ENCODE peak calls at places on chromosomes 16 and 17, in eight cellular contexts. P is HFFc6, T is mammary epithelial cell, Z is HCT116, I is omental fat pad, C is AG10803, A is uterus, W is fibroblast of pulmonary artery. U is an unnamed sample.

GRCh38 chr17:32275060-32276042 is 9.7 kb downstream of the RHBDL3 start:
- DNase-seq in P (peak), T (peak), Z (peak), I (no peak), C (peak), A (peak), W (peak), U (peak)

GRCh38 chr16:89536371-89536770 is 24.1 kb upstream of the RPL13 start:
- DNase-seq in P (no peak), T (no peak), Z (no peak), I (no peak), C (no peak), A (no peak), W (no peak), U (no peak)

GRCh38 chr17:34361478-34362061 is 1.5 kb downstream of the CCL1 start:
- DNase-seq in P (peak), T (peak), Z (peak), I (peak), C (peak), A (peak), W (peak), U (peak)

GRCh38 chr17:32256012-32256694 is 9.5 kb upstream of the RHBDL3 start:
- DNase-seq in P (no peak), T (no peak), Z (no peak), I (no peak), C (no peak), A (no peak), W (no peak), U (no peak)

GRCh38 chr17:79677646-79678045 is 53.1 kb upstream of the ENPP7 start:
- DNase-seq in P (no peak), T (no peak), Z (no peak), I (no peak), C (no peak), A (no peak), W (no peak), U (no peak)

GRCh38 chr17:77458202-77459017 is 317.6 kb downstream of the SEC14L1 start:
- DNase-seq in P (no peak), T (no peak), Z (no peak), I (no peak), C (no peak), A (no peak), W (no peak), U (no peak)

GRCh38 chr17:81867952-81868673 is 3.0 kb downstream of the ARHGDIA start:
- DNase-seq in P (no peak), T (no peak), Z (peak), I (no peak), C (peak), A (no peak), W (no peak), U (no peak)

GRCh38 chr16:86768999-86769398 is 190.7 kb downstream of the FOXL1 start:
- DNase-seq in P (no peak), T (peak), Z (no peak), I (no peak), C (peak), A (no peak), W (peak), U (peak)

GRCh38 chr17:32123782-32124181 is 18.5 kb upstream of the RHOT1 start:
- DNase-seq in P (no peak), T (no peak), Z (no peak), I (no peak), C (peak), A (no peak), W (peak), U (peak)

GRCh38 chr16:82011199-82011641 is at the start of gene SDR42E1:
- DNase-seq in P (no peak), T (peak), Z (peak), I (no peak), C (no peak), A (peak), W (no peak), U (no peak)

GRCh38 chr16:49012961-49013726 is 268.5 kb downstream of the CBLN1 start:
- DNase-seq in P (no peak), T (no peak), Z (no peak), I (no peak), C (no peak), A (peak), W (peak), U (no peak)

GRCh38 chr17:64773836-64774761 is 112.0 kb upstream of the SMURF2 start:
- DNase-seq in P (peak), T (peak), Z (peak), I (no peak), C (peak), A (no peak), W (peak), U (peak)

GRCh38 chr17:68431661-68432071 is 25.6 kb downstream of the WIPI1 start:
- DNase-seq in P (no peak), T (no peak), Z (peak), I (no peak), C (no peak), A (no peak), W (peak), U (peak)

GRCh38 chr16:57589374-57589773 is 39.1 kb upstream of the ADGRG1 start:
- DNase-seq in P (no peak), T (no peak), Z (no peak), I (no peak), C (no peak), A (no peak), W (no peak), U (no peak)

GRCh38 chr16:86371083-86371803 is 139.1 kb upstream of the FOXF1 start:
- DNase-seq in P (no peak), T (no peak), Z (no peak), I (no peak), C (no peak), A (no peak), W (no peak), U (no peak)

GRCh38 chr16:83458612-83459011 is 349.2 kb upstream of the HSBP1 start:
- DNase-seq in P (no peak), T (peak), Z (no peak), I (no peak), C (peak), A (no peak), W (peak), U (peak)

GRCh38 chr16:60907645-60908044 is 1128.6 kb downstream of the CDH8 start:
- DNase-seq in P (no peak), T (no peak), Z (no peak), I (no peak), C (peak), A (no peak), W (no peak), U (no peak)

GRCh38 chr16:84788968-84789371 is 30.8 kb upstream of the CRISPLD2 start:
- DNase-seq in P (peak), T (no peak), Z (no peak), I (no peak), C (peak), A (no peak), W (no peak), U (no peak)

GRCh38 chr17:45332989-45333701 is 16.3 kb upstream of the MAP3K14 start:
- DNase-seq in P (no peak), T (no peak), Z (no peak), I (no peak), C (no peak), A (no peak), W (no peak), U (no peak)

GRCh38 chr16:81521141-81521626 is 76.6 kb downstream of the CMIP start:
- DNase-seq in P (no peak), T (no peak), Z (no peak), I (no peak), C (no peak), A (no peak), W (no peak), U (no peak)

GRCh38 chr16:23290189-23291062 is 11.7 kb upstream of the SCNN1B start:
- DNase-seq in P (no peak), T (peak), Z (no peak), I (no peak), C (no peak), A (no peak), W (no peak), U (no peak)

GRCh38 chr16:22300427-22301071 is 3.3 kb downstream of the POLR3E start:
- DNase-seq in P (peak), T (peak), Z (no peak), I (no peak), C (peak), A (no peak), W (peak), U (peak)

GRCh38 chr17:67359960-67360817 is 6.2 kb downstream of the PSMD12 start:
- DNase-seq in P (no peak), T (no peak), Z (peak), I (no peak), C (peak), A (no peak), W (peak), U (peak)

GRCh38 chr16:2206780-2207433 is 1.7 kb downstream of the MLST8 start:
- DNase-seq in P (no peak), T (no peak), Z (no peak), I (no peak), C (no peak), A (no peak), W (no peak), U (no peak)

GRCh38 chr16:89484923-89485679 is 5.3 kb downstream of the ANKRD11 start:
- DNase-seq in P (no peak), T (no peak), Z (no peak), I (no peak), C (no peak), A (no peak), W (no peak), U (no peak)

GRCh38 chr17:623121-623520 is 91.5 kb downstream of the VPS53 start:
- DNase-seq in P (no peak), T (no peak), Z (no peak), I (no peak), C (no peak), A (no peak), W (no peak), U (no peak)

GRCh38 chr17:9959377-9959981 is 54.4 kb upstream of the RCVRN start:
- DNase-seq in P (peak), T (peak), Z (peak), I (no peak), C (peak), A (peak), W (peak), U (peak)
- TF ChIP-seq CTCF in P (peak), T (no peak), Z (peak), I (no peak), C (peak), A (peak), W (peak), U (peak)

DNA sequence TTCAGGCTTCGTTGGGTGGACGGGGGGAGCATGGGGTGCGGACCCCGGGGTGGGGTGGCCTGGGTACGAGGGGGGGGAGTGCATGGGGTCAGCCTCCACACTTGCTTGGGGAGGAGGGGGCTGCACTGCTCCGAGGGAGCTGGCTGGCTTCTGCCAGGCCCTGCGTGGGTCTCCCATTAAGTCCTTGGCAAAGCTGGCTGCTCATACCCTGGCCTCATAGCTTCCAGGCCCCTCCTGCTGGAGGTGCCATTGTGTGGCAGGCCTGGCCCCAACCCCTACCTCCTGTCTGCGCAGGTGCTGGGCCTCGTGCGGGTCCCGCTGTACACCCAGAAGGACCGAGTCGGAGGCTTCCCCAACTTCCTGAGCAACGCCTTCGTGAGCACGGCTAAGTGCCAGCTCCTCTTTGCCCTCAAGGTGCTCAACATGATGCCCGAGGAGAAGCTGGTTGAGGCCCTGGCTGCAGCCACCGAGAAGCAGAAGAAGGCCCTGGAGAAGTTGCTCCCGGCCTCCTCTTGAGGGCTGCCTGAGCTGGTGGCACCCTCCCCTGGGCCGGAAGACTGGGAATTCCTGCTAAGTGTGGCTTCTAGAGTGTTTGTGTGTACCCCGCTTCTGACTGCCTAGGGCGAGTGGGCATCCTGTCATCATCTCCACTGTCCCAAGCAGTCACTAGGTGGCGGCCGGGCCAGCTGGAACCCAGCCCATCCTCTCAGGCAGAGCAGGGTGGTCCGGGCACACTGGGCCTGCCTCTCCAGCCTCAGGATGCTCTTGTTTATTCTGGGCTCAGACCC is 1.5 kb downstream of the NUDT16L1 start:
- DNase-seq in P (peak), T (no peak), Z (no peak), I (no peak), C (peak), A (peak), W (no peak), U (no peak)
- TF ChIP-seq CTCF in P (peak), T (no peak), Z (no peak), I (no peak), C (peak), A (no peak), W (no peak), U (peak)

DNA sequence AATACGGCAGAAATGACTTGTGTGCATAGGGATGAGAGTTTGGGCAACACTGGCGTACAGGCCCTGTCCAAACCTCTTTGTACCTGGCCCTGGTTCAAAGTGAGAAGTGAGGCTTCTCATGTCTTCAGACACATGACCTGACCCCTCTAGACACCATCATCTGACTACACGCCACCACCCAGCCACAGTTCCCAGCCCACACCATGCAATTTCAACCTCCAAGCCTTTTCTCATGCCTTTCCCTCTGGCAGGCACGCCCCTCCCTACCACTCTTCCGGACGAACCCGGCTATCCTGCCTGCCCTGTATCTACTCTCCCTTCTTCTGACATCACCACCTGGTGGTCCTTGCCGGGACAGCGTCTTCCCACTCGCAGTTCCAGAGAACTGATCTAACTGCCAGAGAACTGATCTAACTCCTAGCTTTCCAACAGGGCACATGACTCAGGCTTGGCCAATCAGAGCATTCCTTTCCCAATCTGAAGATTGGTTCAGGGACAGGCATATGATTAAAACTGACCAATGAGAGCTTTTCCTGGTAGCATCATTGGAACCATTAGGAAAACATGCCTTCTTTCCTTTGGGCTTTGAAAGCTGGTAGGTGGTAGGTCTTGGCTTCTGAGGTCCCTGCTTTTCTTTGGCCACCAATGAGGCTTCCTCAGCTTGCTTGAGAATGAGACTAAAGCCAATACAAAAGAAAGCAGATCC is 27.0 kb upstream of the IL21R start:
- DNase-seq in P (peak), T (peak), Z (peak), I (no peak), C (peak), A (peak), W (peak), U (peak)
- TF ChIP-seq CTCF in P (peak), T (peak), Z (peak), I (no peak), C (peak), A (peak), W (peak), U (peak)

DNA sequence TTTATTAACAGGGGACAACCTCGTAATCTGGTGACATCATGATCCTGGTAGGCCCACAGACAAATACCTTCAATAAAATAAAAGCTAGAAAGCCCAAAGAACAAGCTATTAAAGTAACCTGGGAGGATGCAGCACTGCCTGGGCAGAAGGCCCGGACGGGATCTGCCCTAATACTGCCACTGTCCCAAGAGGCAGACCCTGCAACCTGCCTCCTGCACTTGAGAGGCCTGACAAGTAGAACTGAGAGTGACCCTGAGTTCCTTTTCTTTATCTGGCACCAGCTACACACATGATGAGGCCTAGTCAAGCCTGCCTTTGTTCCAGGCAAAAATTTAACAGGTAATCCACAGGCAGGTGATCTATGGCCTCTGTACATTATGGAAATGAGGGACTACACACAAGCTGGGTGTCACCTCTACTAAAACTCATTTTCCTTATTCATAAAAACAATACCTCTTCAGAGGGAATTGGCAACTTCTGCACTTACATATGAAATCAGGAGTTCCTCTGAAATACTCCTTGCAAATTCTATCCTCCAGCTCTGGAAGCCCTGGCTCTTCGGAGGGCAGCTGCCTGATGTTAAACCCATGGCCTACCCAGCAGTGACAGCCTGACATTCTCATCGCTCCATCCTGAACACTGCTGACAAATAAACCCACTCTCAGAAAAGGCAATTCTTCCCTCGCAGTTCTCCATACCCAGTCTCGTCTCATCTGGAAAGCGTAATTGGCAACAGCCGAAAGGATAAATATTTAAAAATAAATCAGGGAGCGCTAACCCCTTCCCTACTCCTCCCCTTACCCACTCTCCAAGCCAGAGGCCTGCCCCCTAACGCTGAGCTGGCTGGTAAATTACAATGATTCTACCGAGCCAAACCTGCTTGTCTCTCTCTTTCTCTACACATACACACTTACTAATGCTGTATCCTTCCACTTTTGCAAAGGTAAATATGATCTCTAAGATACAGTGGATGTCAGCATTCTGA is 2.5 kb upstream of the ZFHX3 start:
- DNase-seq in P (no peak), T (no peak), Z (no peak), I (no peak), C (no peak), A (no peak), W (no peak), U (no peak)
- TF ChIP-seq CTCF in P (no peak), T (no peak), Z (no peak), I (no peak), C (no peak), A (no peak), W (no peak), U (no peak)

GRCh38 chr16:11235703-11235991 is 20.4 kb downstream of the SOCS1 start:
- DNase-seq in P (no peak), T (no peak), Z (no peak), I (no peak), C (no peak), A (no peak), W (no peak), U (no peak)

GRCh38 chr16:11236855-11237254 is 19.1 kb downstream of the SOCS1 start:
- DNase-seq in P (no peak), T (no peak), Z (no peak), I (no peak), C (no peak), A (no peak), W (peak), U (no peak)

GRCh38 chr16:11238272-11239202 is 17.5 kb downstream of the SOCS1 start:
- DNase-seq in P (no peak), T (no peak), Z (no peak), I (no peak), C (no peak), A (no peak), W (no peak), U (no peak)

GRCh38 chr16:11234884-11235702 is 20.9 kb downstream of the SOCS1 start:
- DNase-seq in P (no peak), T (no peak), Z (no peak), I (no peak), C (no peak), A (no peak), W (no peak), U (no peak)

GRCh38 chr16:11236441-11236840 is 19.6 kb downstream of the SOCS1 start:
- DNase-seq in P (no peak), T (no peak), Z (no peak), I (no peak), C (no peak), A (no peak), W (no peak), U (no peak)
- TF ChIP-seq CTCF in P (no peak), T (no peak), Z (no peak), I (no peak), C (no peak), A (no peak), W (no peak), U (no peak)

U was measured in astrocyte of the spinal cord.